ENCODE peak calls at places on chromosome 12, in four cellular contexts. One of them, this sample, is unnamed.
A peak's percentile ranks its signal among the peaks of the same experiment; 100 is the strongest.

GRCh38 chr12:34390846-34391700 is 368.8 kb downstream of the ALG10 start:
- DNase-seq in GM12878: no peak
- DNase-seq in SK-N-SH: no peak
- DNase-seq in HepG2: no peak
- DNase-seq in this sample: no peak

GRCh38 chr12:508145-508544 is 48.4 kb downstream of the B4GALNT3 start:
- DNase-seq in SK-N-SH: no peak
- DNase-seq in GM12878: no peak
- DNase-seq in HepG2: no peak
- DNase-seq in this sample: no peak

GRCh38 chr12:58140395-58140794 is 199.0 kb downstream of the ATP23 start:
- DNase-seq in HepG2: no peak
- DNase-seq in GM12878: no peak
- DNase-seq in SK-N-SH: no peak
- DNase-seq in this sample: no peak

GRCh38 chr12:2301531-2302461 is 249.0 kb downstream of the CACNA1C start:
- DNase-seq in HepG2: no peak
- DNase-seq in SK-N-SH: no peak
- DNase-seq in GM12878: no peak
- DNase-seq in this sample: no peak

GRCh38 chr12:67669925-67670631 is 21.5 kb downstream of the DYRK2 start:
- DNase-seq in GM12878: no peak
- DNase-seq in HepG2: no peak
- DNase-seq in SK-N-SH: peak; percentile 37
- DNase-seq in this sample: no peak

GRCh38 chr12:121464331-121464730 is 64.4 kb downstream of the RNF34 start:
- DNase-seq in HepG2: no peak
- DNase-seq in SK-N-SH: no peak
- DNase-seq in GM12878: no peak
- DNase-seq in this sample: no peak

GRCh38 chr12:17372508-17372907 is 717.5 kb downstream of the RERGL start:
- DNase-seq in SK-N-SH: no peak
- DNase-seq in HepG2: no peak
- DNase-seq in GM12878: no peak
- DNase-seq in this sample: no peak

GRCh38 chr12:104680070-104680469 is 223.3 kb downstream of the CHST11 start:
- DNase-seq in GM12878: peak; percentile 51
- DNase-seq in SK-N-SH: peak; percentile 27
- DNase-seq in HepG2: peak; percentile 11
- DNase-seq in this sample: no peak

GRCh38 chr12:47277972-47278448 is 198.3 kb upstream of the AMIGO2 start:
- DNase-seq in GM12878: no peak
- DNase-seq in HepG2: no peak
- DNase-seq in SK-N-SH: no peak
- DNase-seq in this sample: no peak

GRCh38 chr12:52215587-52216031 is 17.4 kb upstream of the KRT7 start:
- DNase-seq in SK-N-SH: peak; percentile 74
- DNase-seq in GM12878: no peak
- DNase-seq in HepG2: peak; percentile 72
- DNase-seq in this sample: no peak

GRCh38 chr12:54017027-54017788 is 8.4 kb downstream of the HOXC8 start:
- DNase-seq in HepG2: no peak
- DNase-seq in GM12878: no peak
- DNase-seq in SK-N-SH: peak; percentile 71
- DNase-seq in this sample: peak; percentile 56

GRCh38 chr12:91923864-91924263 is 221.8 kb downstream of the BTG1 start:
- DNase-seq in HepG2: no peak
- DNase-seq in GM12878: no peak
- DNase-seq in SK-N-SH: no peak
- DNase-seq in this sample: no peak

GRCh38 chr12:52658196-52658595 is 6.2 kb upstream of the KRT2 start:
- DNase-seq in SK-N-SH: no peak
- DNase-seq in GM12878: no peak
- DNase-seq in HepG2: no peak
- DNase-seq in this sample: no peak

GRCh38 chr12:31965090-31965489 is 5.9 kb downstream of the RESF1 start:
- DNase-seq in GM12878: no peak
- DNase-seq in HepG2: no peak
- DNase-seq in SK-N-SH: no peak
- DNase-seq in this sample: no peak

GRCh38 chr12:64568313-64568712 is 42.0 kb upstream of the RASSF3 start:
- DNase-seq in GM12878: no peak
- DNase-seq in SK-N-SH: no peak
- DNase-seq in HepG2: no peak
- DNase-seq in this sample: no peak

GRCh38 chr12:121189887-121190155 is 20.1 kb upstream of the P2RX4 start:
- DNase-seq in GM12878: no peak
- DNase-seq in HepG2: no peak
- DNase-seq in SK-N-SH: no peak
- DNase-seq in this sample: no peak

GRCh38 chr12:109467978-109468676 is 9.0 kb downstream of the KCTD10 start:
- DNase-seq in HepG2: no peak
- DNase-seq in GM12878: no peak
- DNase-seq in SK-N-SH: no peak
- DNase-seq in this sample: no peak

GRCh38 chr12:52494100-52494499 is 1.0 kb upstream of the KRT6A start:
- DNase-seq in HepG2: no peak
- DNase-seq in SK-N-SH: no peak
- DNase-seq in GM12878: no peak
- DNase-seq in this sample: no peak

GRCh38 chr12:28700161-28700560 is 448.9 kb upstream of the FAR2 start:
- DNase-seq in GM12878: no peak
- DNase-seq in SK-N-SH: no peak
- DNase-seq in HepG2: no peak
- DNase-seq in this sample: no peak

GRCh38 chr12:51752490-51752889 is 96.0 kb downstream of the FIGNL2 start:
- DNase-seq in SK-N-SH: no peak
- DNase-seq in HepG2: no peak
- DNase-seq in GM12878: no peak
- DNase-seq in this sample: no peak

GRCh38 chr12:45615268-45615667 is 114.2 kb upstream of the ARID2 start:
- DNase-seq in SK-N-SH: peak; percentile 41
- DNase-seq in HepG2: no peak
- DNase-seq in GM12878: no peak
- DNase-seq in this sample: no peak

GRCh38 chr12:114407034-114407420 is 1.1 kb upstream of the TBX5 start:
- DNase-seq in HepG2: no peak
- DNase-seq in SK-N-SH: no peak
- DNase-seq in GM12878: no peak
- DNase-seq in this sample: no peak

GRCh38 chr12:50517456-50518048 is 12.8 kb downstream of the DIP2B start:
- DNase-seq in GM12878: peak; percentile 84
- DNase-seq in SK-N-SH: no peak
- DNase-seq in HepG2: peak; percentile 52
- DNase-seq in this sample: no peak

GRCh38 chr12:23906329-23906728 is 43.1 kb downstream of the SOX5 start:
- DNase-seq in HepG2: peak; percentile 20
- DNase-seq in SK-N-SH: no peak
- DNase-seq in GM12878: no peak
- DNase-seq in this sample: no peak
- TF ChIP-seq TCF12 in HepG2: no peak
- TF ChIP-seq TCF12 in SK-N-SH: no peak
- TF ChIP-seq TCF12 in GM12878: no peak
- TF ChIP-seq TCF12 in this sample: no peak

GRCh38 chr12:6547987-6548386 is 7.9 kb downstream of the IFFO1 start:
- DNase-seq in HepG2: no peak
- DNase-seq in GM12878: no peak
- DNase-seq in SK-N-SH: no peak
- DNase-seq in this sample: no peak
- TF ChIP-seq TCF12 in HepG2: no peak
- TF ChIP-seq TCF12 in GM12878: no peak
- TF ChIP-seq TCF12 in SK-N-SH: peak; percentile 56
- TF ChIP-seq TCF12 in this sample: no peak

GRCh38 chr12:120186654-120187053 is 7.9 kb downstream of the GCN1 start:
- DNase-seq in SK-N-SH: no peak
- DNase-seq in GM12878: no peak
- DNase-seq in HepG2: no peak
- DNase-seq in this sample: no peak
- TF ChIP-seq TCF12 in SK-N-SH: no peak
- TF ChIP-seq TCF12 in GM12878: no peak
- TF ChIP-seq TCF12 in HepG2: no peak
- TF ChIP-seq TCF12 in this sample: no peak

GRCh38 chr12:131471271-131471905 is 239.5 kb upstream of the SFSWAP start:
- DNase-seq in SK-N-SH: no peak
- DNase-seq in GM12878: no peak
- DNase-seq in HepG2: no peak
- DNase-seq in this sample: no peak

GRCh38 chr12:131477613-131478012 is 233.3 kb upstream of the SFSWAP start:
- DNase-seq in HepG2: no peak
- DNase-seq in SK-N-SH: no peak
- DNase-seq in GM12878: no peak
- DNase-seq in this sample: no peak

GRCh38 chr12:131473261-131473660 is 237.6 kb upstream of the SFSWAP start:
- DNase-seq in SK-N-SH: no peak
- DNase-seq in HepG2: no peak
- DNase-seq in GM12878: no peak
- DNase-seq in this sample: no peak

GRCh38 chr12:131471946-131472732 is 238.8 kb upstream of the SFSWAP start:
- DNase-seq in GM12878: no peak
- DNase-seq in SK-N-SH: no peak
- DNase-seq in HepG2: no peak
- DNase-seq in this sample: no peak

GRCh38 chr12:131473721-131474709 is 236.9 kb upstream of the SFSWAP start:
- DNase-seq in GM12878: no peak
- DNase-seq in HepG2: no peak
- DNase-seq in SK-N-SH: no peak
- DNase-seq in this sample: no peak
- TF ChIP-seq TCF12 in GM12878: no peak
- TF ChIP-seq TCF12 in HepG2: no peak
- TF ChIP-seq TCF12 in SK-N-SH: no peak
- TF ChIP-seq TCF12 in this sample: no peak

GRCh38 chr12:110767863-110768262 is 25.2 kb upstream of the PPP1CC start:
- DNase-seq in HepG2: peak; percentile 60
- DNase-seq in SK-N-SH: no peak
- DNase-seq in GM12878: no peak
- DNase-seq in this sample: no peak
- TF ChIP-seq TCF12 in HepG2: no peak
- TF ChIP-seq TCF12 in SK-N-SH: no peak
- TF ChIP-seq TCF12 in GM12878: no peak
- TF ChIP-seq TCF12 in this sample: no peak

DNA sequence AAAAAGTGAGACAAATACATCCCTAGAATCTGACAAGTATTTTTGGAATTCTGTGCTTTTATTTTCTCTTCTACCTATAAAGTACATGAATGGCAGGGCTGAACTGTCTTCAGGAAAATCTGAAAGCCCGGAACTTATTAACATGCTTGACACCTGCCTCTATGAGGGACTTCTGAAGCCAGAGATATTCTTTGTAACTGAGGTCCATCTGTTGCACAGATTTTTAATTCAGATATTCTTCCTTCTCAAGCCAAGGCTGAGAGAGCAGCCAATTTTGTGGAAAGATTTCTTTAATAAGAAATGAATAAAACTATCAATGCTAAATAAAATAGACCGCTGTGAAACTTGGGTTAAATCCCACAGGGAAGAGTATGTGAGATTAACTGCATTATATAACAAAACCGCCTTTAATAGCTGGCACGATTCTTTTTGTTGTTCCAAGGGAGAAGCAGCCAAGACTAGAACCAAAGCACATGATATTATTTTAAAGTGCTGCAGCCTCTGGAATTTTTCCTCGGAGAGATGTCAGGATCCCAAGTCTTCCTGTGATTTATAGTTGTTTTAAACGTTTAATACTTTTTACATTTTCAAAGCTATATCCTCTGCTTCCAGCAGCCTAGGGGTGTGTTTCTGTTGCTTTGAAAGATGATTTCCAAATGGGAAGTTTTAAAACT is 148.9 kb downstream of the CRADD start:
- DNase-seq in GM12878: no peak
- DNase-seq in SK-N-SH: no peak
- DNase-seq in HepG2: no peak
- DNase-seq in this sample: no peak
- TF ChIP-seq TCF12 in GM12878: no peak
- TF ChIP-seq TCF12 in SK-N-SH: no peak
- TF ChIP-seq TCF12 in HepG2: no peak
- TF ChIP-seq TCF12 in this sample: no peak

DNA sequence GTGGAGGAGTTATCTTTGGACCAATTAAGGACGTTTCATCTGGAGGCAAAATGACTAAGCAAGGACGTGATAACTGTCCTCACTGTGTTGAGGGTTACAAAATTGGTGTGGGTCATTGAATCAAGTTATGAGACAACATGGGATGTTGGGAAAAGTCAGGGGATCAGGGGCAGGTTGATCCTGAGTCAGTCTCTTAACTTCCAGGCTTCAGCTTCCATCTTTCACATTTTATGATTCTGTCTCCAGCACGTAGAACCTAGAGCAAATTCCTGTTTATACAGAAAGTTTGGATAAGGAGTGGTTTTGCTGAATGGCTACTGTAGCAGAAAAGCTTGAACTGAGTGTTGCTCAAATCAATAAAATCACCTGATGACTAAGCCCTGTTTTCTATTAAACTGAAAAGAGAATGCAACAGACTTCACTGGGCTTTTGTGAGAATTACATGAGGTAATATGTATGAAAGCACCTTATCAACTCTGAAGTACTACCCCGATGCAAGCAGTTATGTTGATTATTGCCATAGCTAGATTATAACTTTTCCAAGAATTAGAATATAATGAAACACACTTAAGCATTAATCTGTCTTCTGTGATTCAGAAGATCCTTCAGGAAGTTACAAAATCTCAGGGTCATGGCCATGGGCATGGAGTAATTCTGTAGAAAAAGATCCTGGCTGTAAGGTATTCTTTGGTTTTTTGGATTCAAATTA is 184.8 kb downstream of the ETV6 start:
- DNase-seq in GM12878: no peak
- DNase-seq in HepG2: no peak
- DNase-seq in SK-N-SH: no peak
- DNase-seq in this sample: no peak
- TF ChIP-seq TCF12 in GM12878: no peak
- TF ChIP-seq TCF12 in HepG2: no peak
- TF ChIP-seq TCF12 in SK-N-SH: no peak
- TF ChIP-seq TCF12 in this sample: no peak

GRCh38 chr12:107122452-107122958 is 29.2 kb upstream of the CRY1 start:
- DNase-seq in GM12878: no peak
- DNase-seq in HepG2: no peak
- DNase-seq in SK-N-SH: no peak
- DNase-seq in this sample: no peak
- TF ChIP-seq TCF12 in GM12878: no peak
- TF ChIP-seq TCF12 in HepG2: no peak
- TF ChIP-seq TCF12 in SK-N-SH: no peak
- TF ChIP-seq TCF12 in this sample: no peak

GRCh38 chr12:63206494-63206893 is 55.5 kb upstream of the AVPR1A start:
- DNase-seq in GM12878: no peak
- DNase-seq in SK-N-SH: no peak
- DNase-seq in HepG2: no peak
- DNase-seq in this sample: no peak
- TF ChIP-seq TCF12 in GM12878: no peak
- TF ChIP-seq TCF12 in SK-N-SH: no peak
- TF ChIP-seq TCF12 in HepG2: no peak
- TF ChIP-seq TCF12 in this sample: no peak

This sample was measured in H1.